ENCODE peak calls at places on chromosomes 11 and 22, in nine cellular contexts. H, R, D, N, J, M, K, P and U are unnamed samples.

GRCh38 chr22:26822300-26822699 is 164.9 kb downstream of the MIAT start:
- DNase-seq in M (no peak), N (no peak), D (no peak), H (no peak), R (no peak), J (no peak), K (no peak), P (no peak), U (no peak)

GRCh38 chr11:102320166-102320565 is 2.9 kb downstream of the BIRC3 start:
- DNase-seq in P (no peak), J (no peak), N (no peak), M (no peak), R (no peak), H (peak), D (no peak), K (no peak), U (no peak)

GRCh38 chr22:27139935-27140493 is 482.6 kb downstream of the MIAT start:
- DNase-seq in H (no peak), M (peak), K (no peak), N (no peak), R (no peak), D (peak), J (no peak), P (no peak), U (peak)

GRCh38 chr11:69343401-69344321 is 49.7 kb downstream of the MYEOV start:
- DNase-seq in J (no peak), P (no peak), K (no peak), D (no peak), M (no peak), N (no peak), R (no peak), H (no peak), U (no peak)

GRCh38 chr11:3154001-3154599 is 11.0 kb downstream of the OSBPL5 start:
- DNase-seq in P (peak), M (no peak), H (no peak), N (no peak), K (no peak), D (peak), J (no peak), R (no peak), U (no peak)

GRCh38 chr11:20042025-20042639 is 118.1 kb downstream of the DBX1 start:
- DNase-seq in D (peak), M (no peak), K (no peak), R (no peak), H (no peak), P (no peak), N (no peak), J (no peak), U (no peak)

GRCh38 chr11:14578551-14578956 is 58.4 kb upstream of the PSMA1 start:
- DNase-seq in R (no peak), N (no peak), H (peak), K (peak), J (no peak), P (no peak), M (peak), D (peak), U (no peak)

GRCh38 chr11:104142701-104143100 is 21.2 kb downstream of the PDGFD start:
- DNase-seq in K (no peak), R (no peak), M (no peak), P (no peak), J (no peak), H (no peak), D (no peak), N (no peak), U (no peak)

GRCh38 chr11:32173435-32173834 is 82.6 kb downstream of the RCN1 start:
- DNase-seq in J (peak), D (peak), N (peak), M (peak), P (no peak), H (no peak), K (no peak), R (peak), U (peak)

GRCh38 chr22:27489265-27489675 is 312.3 kb downstream of the MN1 start:
- DNase-seq in P (peak), R (no peak), K (no peak), H (no peak), N (no peak), J (no peak), M (peak), D (peak), U (no peak)

GRCh38 chr11:8838248-8838647 is 72.7 kb upstream of the AKIP1 start:
- DNase-seq in N (no peak), H (no peak), P (no peak), M (peak), R (no peak), K (no peak), D (peak), J (no peak), U (no peak)

GRCh38 chr11:26286472-26287066 is 45.4 kb upstream of the ANO3 start:
- DNase-seq in R (no peak), H (peak), N (peak), M (peak), J (no peak), K (no peak), P (no peak), D (peak), U (peak)

GRCh38 chr11:3051435-3052108 is 5.7 kb downstream of the CARS1 start:
- DNase-seq in N (no peak), D (no peak), H (no peak), K (no peak), P (no peak), M (peak), R (no peak), J (no peak), U (no peak)

GRCh38 chr11:130190371-130190881 is 30.8 kb downstream of the ST14 start:
- DNase-seq in H (no peak), M (no peak), R (no peak), D (no peak), N (no peak), P (peak), K (no peak), J (no peak), U (no peak)

GRCh38 chr22:27697888-27698287 is 103.7 kb downstream of the MN1 start:
- DNase-seq in K (no peak), P (no peak), H (no peak), D (no peak), N (no peak), R (no peak), M (no peak), J (no peak), U (no peak)

GRCh38 chr11:44893250-44894216 is 57.1 kb downstream of the TP53I11 start:
- DNase-seq in K (no peak), P (no peak), R (no peak), M (no peak), J (no peak), D (no peak), N (no peak), H (no peak), U (peak)

GRCh38 chr11:21414928-21415327 is 745.5 kb downstream of the NELL1 start:
- DNase-seq in N (no peak), M (no peak), H (no peak), R (no peak), D (no peak), P (no peak), J (no peak), K (no peak), U (no peak)

GRCh38 chr22:40281717-40282116 is 64.6 kb upstream of the ADSL start:
- DNase-seq in N (no peak), R (no peak), J (no peak), P (no peak), M (no peak), K (no peak), D (no peak), H (no peak), U (no peak)

GRCh38 chr22:46582281-46582811 is 37.8 kb upstream of the GRAMD4 start:
- DNase-seq in M (no peak), D (no peak), R (no peak), N (no peak), K (no peak), P (peak), J (no peak), H (no peak), U (no peak)

GRCh38 chr11:128624269-128625170 is 37.2 kb upstream of the ETS1 start:
- DNase-seq in H (peak), D (no peak), J (no peak), M (no peak), R (no peak), K (peak), P (peak), N (no peak), U (no peak)

GRCh38 chr11:43919852-43920597 is 22.4 kb upstream of the C11orf96 start:
- DNase-seq in K (no peak), N (no peak), J (no peak), M (no peak), D (no peak), R (no peak), P (no peak), H (no peak), U (no peak)

GRCh38 chr11:112797653-112798293 is 163.4 kb upstream of the NCAM1 start:
- DNase-seq in R (no peak), N (peak), M (peak), H (no peak), K (no peak), J (no peak), P (no peak), D (peak), U (peak)

GRCh38 chr22:46674367-46674781 is 54.2 kb downstream of the GRAMD4 start:
- DNase-seq in P (peak), D (no peak), N (no peak), M (peak), R (no peak), K (peak), J (no peak), H (peak), U (no peak)

GRCh38 chr22:26548984-26549383 is 36.7 kb upstream of the TFIP11 start:
- DNase-seq in D (no peak), P (no peak), H (no peak), N (no peak), R (no peak), K (no peak), J (no peak), M (no peak), U (no peak)

GRCh38 chr11:27443746-27444465 is 28.7 kb downstream of the LGR4 start:
- DNase-seq in K (no peak), R (peak), N (peak), P (no peak), M (no peak), J (peak), H (no peak), D (no peak), U (peak)

GRCh38 chr11:12573707-12574106 is 100.5 kb upstream of the TEAD1 start:
- DNase-seq in J (no peak), N (no peak), R (no peak), D (no peak), H (no peak), K (no peak), P (no peak), M (no peak), U (no peak)

GRCh38 chr11:23123766-23124165 is 263.5 kb upstream of the CCDC179 start:
- DNase-seq in J (no peak), K (no peak), H (no peak), M (peak), N (no peak), P (no peak), D (peak), R (peak), U (no peak)

GRCh38 chr22:42932857-42933782 is 76.0 kb upstream of the ARFGAP3 start:
- DNase-seq in R (no peak), P (no peak), M (peak), K (no peak), N (no peak), J (no peak), D (no peak), H (peak), U (no peak)

GRCh38 chr22:37591823-37592404 is 12.0 kb upstream of the LGALS2 start:
- DNase-seq in K (no peak), H (no peak), R (no peak), D (no peak), M (no peak), P (no peak), N (no peak), J (no peak), U (no peak)
- H3K4me3 ChIP-seq in K (peak), H (peak), R (peak), D (no peak), M (no peak), P (no peak), N (no peak), J (peak), U (peak)

GRCh38 chr11:30465192-30465591 is 121.0 kb downstream of the MPPED2 start:
- DNase-seq in P (no peak), M (no peak), N (no peak), J (no peak), H (no peak), R (no peak), D (no peak), K (no peak), U (no peak)

GRCh38 chr11:30463266-30463665 is 122.9 kb downstream of the MPPED2 start:
- DNase-seq in J (no peak), N (peak), D (no peak), H (no peak), M (no peak), R (no peak), P (no peak), K (no peak), U (no peak)

GRCh38 chr11:30471244-30471643 is 114.9 kb downstream of the MPPED2 start:
- DNase-seq in J (no peak), D (no peak), R (no peak), N (no peak), P (no peak), K (no peak), H (no peak), M (no peak), U (no peak)

GRCh38 chr11:30468881-30469280 is 117.3 kb downstream of the MPPED2 start:
- DNase-seq in J (no peak), H (no peak), N (no peak), P (no peak), D (no peak), M (no peak), K (no peak), R (no peak), U (no peak)

GRCh38 chr11:30465623-30466022 is 120.5 kb downstream of the MPPED2 start:
- DNase-seq in N (no peak), J (no peak), P (no peak), M (no peak), K (no peak), D (no peak), R (no peak), H (no peak), U (no peak)
- H3K4me3 ChIP-seq in N (no peak), J (no peak), P (no peak), M (no peak), K (no peak), D (no peak), R (no peak), H (no peak), U (no peak)

DNA sequence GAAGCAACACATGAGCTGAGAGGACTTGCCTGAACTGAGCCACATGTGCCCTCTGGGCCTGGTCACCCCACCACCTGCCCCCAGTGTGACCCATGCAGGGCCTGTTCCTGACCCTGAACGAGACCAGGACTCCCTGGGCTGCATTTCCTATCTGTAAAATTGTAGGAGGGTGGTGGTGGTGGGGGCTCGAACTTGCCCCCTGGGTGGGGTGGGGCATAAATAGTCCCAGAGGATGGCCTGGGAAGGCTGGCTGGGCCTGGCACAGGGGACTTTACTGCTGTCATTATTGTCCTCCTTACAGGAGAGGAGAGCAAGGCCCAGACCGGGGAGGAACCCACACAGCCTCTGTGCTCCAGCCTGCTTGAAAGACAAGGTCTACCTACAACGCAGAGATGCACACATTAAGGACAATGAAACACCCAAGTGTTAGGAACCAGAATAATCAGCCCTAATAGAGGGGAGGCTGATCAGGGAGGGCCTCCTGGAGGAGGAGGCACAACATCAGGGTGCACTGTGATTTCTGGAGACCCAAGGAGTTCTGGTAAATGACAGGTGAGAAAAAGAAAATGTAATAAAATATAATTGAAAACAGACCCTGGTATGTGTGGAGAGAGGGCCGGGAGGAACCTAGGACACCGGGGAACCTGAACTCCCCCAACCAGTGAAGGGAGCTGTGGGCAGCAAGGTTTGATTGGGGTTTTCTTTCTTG is 2.8 kb upstream of the AIFM3 start:
- DNase-seq in R (no peak), H (no peak), M (no peak), P (peak), D (no peak), K (no peak), J (no peak), N (no peak), U (no peak)
- H3K4me3 ChIP-seq in R (no peak), H (no peak), M (peak), P (no peak), D (no peak), K (no peak), J (peak), N (peak), U (peak)

DNA sequence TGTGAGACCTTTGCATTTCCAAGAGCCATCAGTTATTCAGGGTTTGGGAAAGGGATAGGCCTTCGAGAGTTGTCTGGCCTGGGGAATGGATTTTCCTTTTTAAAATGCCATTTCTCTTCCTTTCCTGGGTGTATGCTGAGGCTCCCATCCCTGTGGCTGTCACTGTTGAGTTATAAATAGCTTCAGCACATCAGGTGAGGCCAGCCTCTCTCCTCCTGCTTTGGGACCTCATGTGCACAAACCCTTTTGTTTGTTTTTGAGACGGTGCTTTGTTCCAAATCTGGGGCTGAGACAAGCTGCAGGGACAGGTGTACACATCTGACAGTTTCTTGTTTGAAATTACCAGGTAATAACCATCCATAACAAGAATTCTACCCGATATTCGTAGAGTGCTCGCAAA is 1.3 kb downstream of the TEF start:
- DNase-seq in H (no peak), M (no peak), K (no peak), P (no peak), R (no peak), J (no peak), D (no peak), N (no peak), U (no peak)
- H3K4me3 ChIP-seq in H (peak), M (peak), K (no peak), P (no peak), R (no peak), J (no peak), D (no peak), N (peak), U (peak)

GRCh38 chr22:34639911-34640310 is 426.0 kb upstream of the ISX start:
- DNase-seq in H (no peak), J (no peak), P (no peak), N (no peak), M (no peak), D (no peak), R (no peak), K (no peak), U (no peak)

GRCh38 chr22:34638128-34638527 is 427.8 kb upstream of the ISX start:
- DNase-seq in R (no peak), N (no peak), K (no peak), D (no peak), J (no peak), H (no peak), P (no peak), M (no peak), U (no peak)
- H3K4me3 ChIP-seq in R (no peak), N (no peak), K (no peak), D (no peak), J (no peak), H (no peak), P (no peak), M (no peak), U (no peak)

DNA sequence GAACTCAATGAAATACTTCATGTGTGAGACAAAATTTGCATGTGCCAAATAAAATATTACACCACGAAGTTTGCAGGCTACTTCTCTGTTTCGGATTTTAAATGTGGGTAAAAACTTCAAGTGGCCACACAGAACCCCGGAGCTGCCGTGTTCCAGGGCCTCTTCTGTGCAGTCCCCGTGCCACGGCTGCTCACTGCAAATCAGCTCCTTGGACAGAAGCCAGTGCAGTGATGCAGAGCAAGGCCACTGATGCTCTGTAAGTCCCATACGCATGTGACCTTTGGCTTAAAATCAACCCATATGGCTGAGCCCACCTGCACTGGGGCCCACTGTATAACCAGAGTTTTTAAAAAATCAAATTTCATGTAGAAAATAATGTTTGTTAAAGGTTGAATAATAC is 1309.4 kb downstream of the TBC1D22A start:
- DNase-seq in M (no peak), K (no peak), D (no peak), N (no peak), P (no peak), H (peak), J (no peak), R (no peak), U (no peak)
- H3K4me3 ChIP-seq in M (no peak), K (no peak), D (no peak), N (no peak), P (no peak), H (peak), J (no peak), R (no peak), U (no peak)

DNA sequence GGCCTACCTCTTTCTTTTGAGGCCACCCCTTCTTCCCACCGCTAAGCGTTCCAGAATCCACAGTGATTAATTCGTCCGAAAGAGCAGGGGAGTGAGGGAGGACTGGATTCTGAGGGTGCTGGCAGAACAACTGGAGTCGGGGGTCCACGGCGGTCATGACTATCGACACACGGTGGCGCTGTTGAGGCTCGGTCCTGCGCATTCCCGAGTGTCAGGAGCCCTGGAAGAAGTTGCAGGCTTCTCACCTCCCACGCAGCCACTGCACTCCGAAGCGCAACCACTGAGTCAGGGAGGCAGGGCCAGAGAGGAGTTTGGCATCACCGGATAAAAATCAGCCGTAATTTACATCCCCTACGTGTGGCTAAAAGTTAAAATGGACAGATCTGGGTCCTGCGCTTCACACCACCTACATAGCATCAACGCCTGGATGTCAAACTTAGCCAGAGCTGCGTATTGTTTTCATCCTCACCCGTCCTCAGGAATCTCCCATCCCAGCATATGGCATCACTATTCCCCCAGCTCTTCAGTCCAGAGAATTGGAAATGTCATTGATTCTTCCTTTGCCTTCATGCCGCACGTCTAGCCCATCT is 10.7 kb upstream of the CTSF start:
- DNase-seq in P (peak), N (peak), H (peak), J (peak), M (peak), K (peak), R (peak), D (peak), U (peak)
- H3K4me3 ChIP-seq in P (no peak), N (peak), H (no peak), J (no peak), M (no peak), K (no peak), R (no peak), D (no peak), U (no peak)